ENCODE peak calls at places on chromosomes 12 and 14, in four cellular contexts. M is HT1080, S is keratinocyte, C is NCI-H748 treated with DMSO at 0.1 percent for 48 hours. H is an unnamed sample.

GRCh38 chr14:52442602-52443001 is 109.7 kb downstream of the TXNDC16 start:
- DNase-seq in M (no peak), S (no peak), C (no peak), H (no peak)

GRCh38 chr12:131950182-131950913 is 606 bp downstream of the EP400 start:
- DNase-seq in M (no peak), S (no peak), C (no peak), H (peak)

GRCh38 chr12:31506907-31507306 is 84.0 kb downstream of the DENND5B start:
- DNase-seq in S (no peak), C (no peak), M (peak), H (no peak)

GRCh38 chr12:41277019-41277770 is 89.1 kb downstream of the PDZRN4 start:
- DNase-seq in S (no peak), M (no peak), C (peak), H (peak)

GRCh38 chr12:132250707-132251106 is 78.7 kb downstream of the GALNT9 start:
- DNase-seq in M (no peak), S (no peak), C (no peak), H (no peak)

GRCh38 chr14:51444381-51445000 is 204.4 kb downstream of the TMX1 start:
- DNase-seq in S (no peak), C (no peak), M (no peak), H (no peak)

GRCh38 chr12:65524666-65525065 is 246.2 kb downstream of the MSRB3 start:
- DNase-seq in M (peak), C (no peak), S (no peak), H (no peak)

GRCh38 chr14:29039171-29039570 is 272.6 kb downstream of the FOXG1 start:
- DNase-seq in M (peak), S (no peak), C (no peak), H (no peak)

GRCh38 chr14:96497586-96497985 is 4.6 kb upstream of the PAPOLA start:
- DNase-seq in S (no peak), C (no peak), M (no peak), H (no peak)

GRCh38 chr12:57755454-57756372 is 810 bp downstream of the MARCHF9 start:
- DNase-seq in C (no peak), M (no peak), S (no peak), H (peak)

GRCh38 chr12:42588981-42589464 is 523 bp downstream of the PRICKLE1 start:
- DNase-seq in S (no peak), M (peak), C (peak), H (peak)

GRCh38 chr14:74684444-74684843 is 28.4 kb downstream of the AREL1 start:
- DNase-seq in C (no peak), S (no peak), M (no peak), H (no peak)

GRCh38 chr12:82896979-82897378 is 210.3 kb downstream of the TMTC2 start:
- DNase-seq in S (no peak), C (no peak), M (peak), H (no peak)

GRCh38 chr12:100643246-100643645 is 69.8 kb downstream of the GAS2L3 start:
- DNase-seq in M (no peak), C (no peak), S (no peak), H (no peak)

GRCh38 chr12:39103552-39104165 is 198.3 kb upstream of the CPNE8 start:
- DNase-seq in M (peak), C (peak), S (no peak), H (peak)

GRCh38 chr12:13173012-13173441 is 23.5 kb upstream of the EMP1 start:
- DNase-seq in C (no peak), S (no peak), M (no peak), H (no peak)

GRCh38 chr12:26869908-26870459 is 37.0 kb upstream of the ITPR2 start:
- DNase-seq in S (no peak), C (no peak), M (no peak), H (no peak)

GRCh38 chr12:104506691-104507401 is 50.1 kb downstream of the CHST11 start:
- DNase-seq in S (no peak), M (no peak), C (peak), H (peak)

GRCh38 chr12:34598352-34598827 is 576.1 kb downstream of the ALG10 start:
- DNase-seq in M (no peak), S (no peak), C (no peak), H (no peak)

GRCh38 chr14:34682787-34683321 is 31.5 kb downstream of the CFL2 start:
- DNase-seq in S (no peak), C (no peak), M (no peak), H (no peak)

GRCh38 chr12:121579190-121579791 is 1.5 kb downstream of the KDM2B start:
- DNase-seq in S (no peak), C (no peak), M (no peak), H (peak)

GRCh38 chr12:23950011-23950774 is 723 bp upstream of the SOX5 start:
- DNase-seq in M (no peak), C (peak), S (no peak), H (no peak)

GRCh38 chr12:12992418-12993175 is 7.5 kb downstream of the HEBP1 start:
- DNase-seq in M (peak), S (no peak), C (no peak), H (no peak)

GRCh38 chr12:26651566-26652188 is 181.3 kb downstream of the ITPR2 start:
- DNase-seq in S (peak), M (peak), C (peak), H (peak)

GRCh38 chr12:92955997-92956663 is 27.0 kb upstream of the EEA1 start:
- DNase-seq in S (no peak), M (peak), C (no peak), H (no peak)

GRCh38 chr12:116104167-116104750 is 173.2 kb downstream of the MED13L start:
- DNase-seq in C (no peak), S (no peak), M (no peak), H (peak)

H was measured in NCI-H1417.